ENCODE peak calls at places on chromosome 1, in seven cellular contexts. V, M, U, G, D, J and C are unnamed samples.

GRCh38 chr1:5998051-5998905 is 6.1 kb upstream of the NPHP4 start:
- DNase-seq in V (no peak), D (no peak), G (no peak), U (peak; percentile 62), J (no peak), M (no peak), C (no peak)

GRCh38 chr1:30232288-30232899 is 491.0 kb downstream of the MATN1 start:
- DNase-seq in M (peak; percentile 25), D (no peak), U (no peak), J (no peak), V (no peak), G (no peak), C (no peak)

GRCh38 chr1:248850536-248851251 is 8.2 kb downstream of the ZNF692 start:
- DNase-seq in V (no peak), U (no peak), J (no peak), M (no peak), G (no peak), D (no peak), C (no peak)

GRCh38 chr1:241142493-241142892 is 214.5 kb downstream of the RGS7 start:
- DNase-seq in G (no peak), D (no peak), M (no peak), V (no peak), U (no peak), J (no peak), C (no peak)

GRCh38 chr1:30885580-30886513 is 22.7 kb downstream of the SDC3 start:
- DNase-seq in U (no peak), M (no peak), J (no peak), D (no peak), G (no peak), V (peak; percentile 54), C (no peak)

GRCh38 chr1:8687053-8687452 is 130.4 kb downstream of the RERE start:
- DNase-seq in M (no peak), J (no peak), U (no peak), D (no peak), G (no peak), V (no peak), C (no peak)

GRCh38 chr1:221801773-221802516 is 60.1 kb upstream of the DUSP10 start:
- DNase-seq in V (no peak), U (no peak), G (no peak), M (no peak), J (peak; percentile 73), D (no peak), C (peak; percentile 19)

GRCh38 chr1:159214149-159214760 is 9.6 kb downstream of the ACKR1 start:
- DNase-seq in D (no peak), U (no peak), M (peak; percentile 64), G (no peak), V (peak; percentile 57), J (peak; percentile 29), C (peak; percentile 8)

DNA sequence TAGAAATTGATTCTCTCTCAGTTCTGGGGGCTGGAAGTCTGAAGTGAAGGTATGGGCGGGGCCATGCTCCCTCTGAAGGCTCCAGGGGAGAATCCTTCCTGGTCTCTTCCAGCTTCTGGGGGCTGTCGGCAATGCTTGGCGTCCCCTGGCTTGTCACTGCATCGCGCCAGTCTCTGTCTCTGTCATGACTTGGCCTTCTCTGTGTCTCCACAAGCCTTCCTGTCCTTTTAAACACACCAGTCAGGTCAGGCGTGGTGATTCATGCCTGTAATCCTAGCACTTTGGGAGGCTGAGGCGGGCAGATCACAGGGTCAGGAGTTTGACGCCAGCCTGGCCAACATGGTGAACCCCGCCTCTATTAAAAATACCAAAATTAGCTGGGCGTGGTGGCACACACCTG is 125.3 kb downstream of the ACTL8 start:
- DNase-seq in U (peak; percentile 70), J (no peak), G (no peak), M (no peak), D (no peak), V (no peak), C (no peak)
- TF ChIP-seq CTCF in U (no peak), J (no peak), G (no peak), M (no peak), D (no peak), V (no peak), C (no peak)

GRCh38 chr1:230074270-230074669 is 7.2 kb downstream of the GALNT2 start:
- DNase-seq in G (no peak), M (no peak), V (no peak), U (no peak), D (no peak), J (no peak), C (no peak)
- TF ChIP-seq CTCF in G (no peak), M (no peak), V (no peak), U (no peak), D (no peak), J (no peak), C (no peak)

DNA sequence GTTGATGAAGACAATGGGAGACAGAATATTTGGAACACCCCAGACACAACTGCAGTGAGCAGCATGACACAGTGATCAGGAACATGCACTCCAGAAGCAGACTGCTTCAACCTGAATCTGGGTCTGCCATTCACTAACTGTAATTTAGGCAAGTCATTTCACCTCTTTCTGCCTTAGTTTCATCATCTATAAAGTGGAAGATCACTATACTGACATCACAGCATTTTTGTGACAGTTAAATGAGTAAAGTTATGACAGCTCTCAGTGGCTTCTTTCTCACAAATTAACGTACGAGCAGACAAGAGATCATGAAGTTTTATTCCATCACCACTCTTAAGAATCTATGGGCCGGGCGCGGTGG is 14.3 kb downstream of the LRRC41 start:
- DNase-seq in J (no peak), U (no peak), G (no peak), V (no peak), D (no peak), M (no peak), C (no peak)
- TF ChIP-seq CTCF in J (no peak), U (no peak), G (no peak), V (no peak), D (no peak), M (no peak), C (no peak)

GRCh38 chr1:208251015-208251414 is 6.8 kb upstream of the PLXNA2 start:
- DNase-seq in G (no peak), M (no peak), D (no peak), V (no peak), J (no peak), U (no peak), C (no peak)

GRCh38 chr1:208254376-208254775 is 10.2 kb upstream of the PLXNA2 start:
- DNase-seq in J (peak; percentile 19), M (no peak), D (no peak), V (no peak), G (no peak), U (no peak), C (peak; percentile 66)

GRCh38 chr1:208253177-208253576 is 9.0 kb upstream of the PLXNA2 start:
- DNase-seq in V (no peak), U (no peak), G (no peak), D (no peak), M (no peak), J (no peak), C (no peak)

GRCh38 chr1:208254862-208255261 is 10.7 kb upstream of the PLXNA2 start:
- DNase-seq in M (no peak), U (no peak), D (no peak), J (peak; percentile 79), G (no peak), V (no peak), C (peak; percentile 70)

GRCh38 chr1:208252126-208252853 is 8.1 kb upstream of the PLXNA2 start:
- DNase-seq in J (no peak), M (no peak), V (no peak), U (no peak), G (no peak), D (peak; percentile 58), C (no peak)
- TF ChIP-seq CTCF in J (peak; percentile 22), M (peak; percentile 34), V (peak; percentile 43), U (peak; percentile 40), G (no peak), D (no peak), C (peak; percentile 62)

GRCh38 chr1:204302769-204303168 is 57.0 kb downstream of the PLEKHA6 start:
- DNase-seq in G (no peak), D (no peak), U (no peak), J (no peak), V (no peak), M (no peak), C (no peak)

GRCh38 chr1:204304067-204304466 is 55.7 kb downstream of the PLEKHA6 start:
- DNase-seq in D (no peak), V (no peak), U (no peak), G (no peak), M (peak; percentile 21), J (no peak), C (no peak)

GRCh38 chr1:204306076-204306475 is 53.7 kb downstream of the PLEKHA6 start:
- DNase-seq in G (no peak), V (no peak), U (no peak), D (no peak), J (no peak), M (no peak), C (no peak)

GRCh38 chr1:204308023-204308628 is 51.6 kb downstream of the PLEKHA6 start:
- DNase-seq in U (no peak), V (no peak), D (no peak), M (no peak), J (no peak), G (no peak), C (no peak)

DNA sequence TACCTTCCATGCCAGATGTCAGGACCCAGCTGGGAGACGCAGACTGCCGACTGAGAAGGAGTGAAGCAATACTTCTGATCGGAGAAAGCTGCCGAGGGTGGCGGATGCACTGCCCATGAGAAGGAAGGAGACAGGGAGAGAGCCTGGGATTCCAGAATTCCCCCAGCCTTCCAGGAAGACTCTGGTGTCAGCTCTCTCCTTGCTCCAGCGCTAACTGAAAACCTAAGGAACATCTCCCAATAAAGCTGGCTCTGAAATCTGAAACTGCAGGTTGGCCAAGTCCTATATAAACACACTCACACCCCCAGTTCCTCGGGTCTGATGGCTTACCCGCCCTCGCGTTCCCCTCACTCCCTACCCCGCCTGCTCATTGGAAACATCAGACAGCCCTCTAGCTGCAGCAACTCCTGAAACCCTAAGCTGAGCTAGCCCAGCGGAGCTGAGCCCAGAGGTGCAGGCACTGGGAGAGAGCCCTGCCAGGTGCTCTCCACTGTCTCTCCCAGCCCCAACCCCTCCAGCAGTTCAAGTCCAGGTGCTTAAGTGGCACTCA is 52.3 kb downstream of the PLEKHA6 start:
- DNase-seq in J (no peak), V (peak; percentile 54), U (no peak), D (peak; percentile 61), M (peak; percentile 15), G (peak; percentile 42), C (no peak)
- TF ChIP-seq CTCF in J (no peak), V (no peak), U (no peak), D (peak; percentile 41), M (no peak), G (peak; percentile 31), C (no peak)

GRCh38 chr1:186125035-186125434 is 250.0 kb downstream of the TPR start:
- DNase-seq in V (no peak), J (no peak), D (no peak), M (no peak), U (no peak), G (no peak), C (no peak)
- TF ChIP-seq CTCF in V (no peak), J (no peak), D (no peak), M (no peak), U (no peak), G (no peak), C (no peak)